ENCODE peak calls at places on chromosome 11, in five cellular contexts. Z is stimulated activated CD8-positive, alpha-beta memory T cell treated with anti-CD3 and anti-CD28 coated beads, Interleukin-4, amount 100 ng/mL, for 4 hours; J is GM19239; K is T47D; P is NCI-H1105. L is an unnamed sample.

GRCh38 chr11:126189109-126189929 is 22.1 kb downstream of the RPUSD4 start:
- DNase-seq in K (no peak), Z (no peak), P (no peak), J (no peak), L (no peak)

GRCh38 chr11:68441466-68442230 is 18.9 kb upstream of the PPP6R3 start:
- DNase-seq in Z (no peak), K (no peak), P (no peak), J (no peak), L (peak)

GRCh38 chr11:134454146-134454690 is 42.2 kb upstream of the B3GAT1 start:
- DNase-seq in J (no peak), P (no peak), K (no peak), Z (no peak), L (no peak)

GRCh38 chr11:129410561-129410960 is 34.9 kb downstream of the BARX2 start:
- DNase-seq in Z (no peak), K (peak), J (no peak), P (no peak), L (no peak)

GRCh38 chr11:579830-580601 is 3.7 kb downstream of the PHRF1 start:
- DNase-seq in J (no peak), K (no peak), Z (no peak), P (no peak), L (no peak)

GRCh38 chr11:59207988-59208432 is 4.7 kb downstream of the MPEG1 start:
- DNase-seq in P (peak), K (peak), Z (no peak), J (no peak), L (no peak)

GRCh38 chr11:852762-853161 is 10.1 kb downstream of the TSPAN4 start:
- DNase-seq in Z (no peak), K (no peak), J (no peak), P (no peak), L (no peak)

GRCh38 chr11:116930177-116930576 is 92.8 kb upstream of the APOA1 start:
- DNase-seq in Z (no peak), P (no peak), J (no peak), K (no peak), L (no peak)

GRCh38 chr11:68693484-68693882 is 9.1 kb downstream of the GAL start:
- DNase-seq in P (no peak), K (no peak), J (no peak), Z (no peak), L (no peak)

GRCh38 chr11:1041936-1042608 is 5.6 kb upstream of the MUC6 start:
- DNase-seq in J (no peak), P (no peak), Z (no peak), K (no peak), L (no peak)

GRCh38 chr11:76184551-76184993 is 21.7 kb downstream of the WNT11 start:
- DNase-seq in Z (no peak), J (no peak), P (no peak), K (no peak), L (no peak)

L was measured in COR-L47.